ENCODE peak calls at places on chromosomes 7 and 10, in ten cellular contexts. One of them, this sample, is unnamed.

GRCh38 chr7:157616931-157617330 is 280.1 kb downstream of the DNAJB6 start:
- DNase-seq in NT2/D1: no peak
- DNase-seq in ovary: no peak
- DNase-seq in activated CD8-positive, alpha-beta T cell treated with anti-CD3 and anti-CD28 coated beads for 36 hours: no peak
- DNase-seq in foreskin melanocyte: no peak
- DNase-seq in foreskin fibroblast: no peak
- DNase-seq in nucleus accumbens: no peak
- DNase-seq in T-helper 9 cell: no peak
- DNase-seq in CD8-positive, alpha-beta memory T cell: no peak
- DNase-seq in NCI-H460: no peak
- DNase-seq in this sample: no peak

GRCh38 chr10:6337382-6337781 is 134.7 kb downstream of the PFKFB3 start:
- DNase-seq in CD8-positive, alpha-beta memory T cell: no peak
- DNase-seq in activated CD8-positive, alpha-beta T cell treated with anti-CD3 and anti-CD28 coated beads for 36 hours: no peak
- DNase-seq in T-helper 9 cell: no peak
- DNase-seq in foreskin fibroblast: no peak
- DNase-seq in ovary: no peak
- DNase-seq in NT2/D1: no peak
- DNase-seq in NCI-H460: no peak
- DNase-seq in foreskin melanocyte: peak
- DNase-seq in nucleus accumbens: no peak
- DNase-seq in this sample: no peak

GRCh38 chr7:51369746-51370145 is 53.1 kb upstream of the COBL start:
- DNase-seq in NCI-H460: no peak
- DNase-seq in T-helper 9 cell: no peak
- DNase-seq in NT2/D1: no peak
- DNase-seq in foreskin fibroblast: no peak
- DNase-seq in nucleus accumbens: no peak
- DNase-seq in activated CD8-positive, alpha-beta T cell treated with anti-CD3 and anti-CD28 coated beads for 36 hours: no peak
- DNase-seq in ovary: no peak
- DNase-seq in foreskin melanocyte: no peak
- DNase-seq in CD8-positive, alpha-beta memory T cell: no peak
- DNase-seq in this sample: no peak

GRCh38 chr10:94747838-94748237 is 14.6 kb upstream of the CYP2C19 start:
- DNase-seq in foreskin melanocyte: no peak
- DNase-seq in ovary: no peak
- DNase-seq in CD8-positive, alpha-beta memory T cell: no peak
- DNase-seq in nucleus accumbens: no peak
- DNase-seq in T-helper 9 cell: no peak
- DNase-seq in NT2/D1: no peak
- DNase-seq in foreskin fibroblast: no peak
- DNase-seq in NCI-H460: no peak
- DNase-seq in activated CD8-positive, alpha-beta T cell treated with anti-CD3 and anti-CD28 coated beads for 36 hours: no peak
- DNase-seq in this sample: no peak

GRCh38 chr10:70669015-70669414 is 3.3 kb upstream of the ADAMTS14 start:
- DNase-seq in foreskin melanocyte: no peak
- DNase-seq in ovary: no peak
- DNase-seq in foreskin fibroblast: no peak
- DNase-seq in activated CD8-positive, alpha-beta T cell treated with anti-CD3 and anti-CD28 coated beads for 36 hours: no peak
- DNase-seq in CD8-positive, alpha-beta memory T cell: no peak
- DNase-seq in NT2/D1: no peak
- DNase-seq in nucleus accumbens: no peak
- DNase-seq in NCI-H460: no peak
- DNase-seq in T-helper 9 cell: no peak
- DNase-seq in this sample: no peak

GRCh38 chr7:45456747-45457146 is 117.4 kb upstream of the ADCY1 start:
- DNase-seq in foreskin melanocyte: no peak
- DNase-seq in T-helper 9 cell: no peak
- DNase-seq in ovary: no peak
- DNase-seq in NT2/D1: no peak
- DNase-seq in NCI-H460: no peak
- DNase-seq in CD8-positive, alpha-beta memory T cell: no peak
- DNase-seq in nucleus accumbens: no peak
- DNase-seq in foreskin fibroblast: peak
- DNase-seq in activated CD8-positive, alpha-beta T cell treated with anti-CD3 and anti-CD28 coated beads for 36 hours: no peak
- DNase-seq in this sample: no peak

GRCh38 chr7:25763461-25763860 is 388.5 kb upstream of the NFE2L3 start:
- DNase-seq in activated CD8-positive, alpha-beta T cell treated with anti-CD3 and anti-CD28 coated beads for 36 hours: no peak
- DNase-seq in foreskin melanocyte: no peak
- DNase-seq in foreskin fibroblast: no peak
- DNase-seq in ovary: no peak
- DNase-seq in NT2/D1: no peak
- DNase-seq in T-helper 9 cell: no peak
- DNase-seq in CD8-positive, alpha-beta memory T cell: no peak
- DNase-seq in nucleus accumbens: no peak
- DNase-seq in NCI-H460: no peak
- DNase-seq in this sample: no peak

GRCh38 chr10:53864850-53865249 is 936.2 kb downstream of the PCDH15 start:
- DNase-seq in NCI-H460: no peak
- DNase-seq in foreskin fibroblast: no peak
- DNase-seq in CD8-positive, alpha-beta memory T cell: no peak
- DNase-seq in nucleus accumbens: no peak
- DNase-seq in activated CD8-positive, alpha-beta T cell treated with anti-CD3 and anti-CD28 coated beads for 36 hours: no peak
- DNase-seq in NT2/D1: no peak
- DNase-seq in foreskin melanocyte: no peak
- DNase-seq in ovary: no peak
- DNase-seq in T-helper 9 cell: no peak
- DNase-seq in this sample: no peak

GRCh38 chr7:80829527-80829926 is 89.3 kb downstream of the SEMA3C start:
- DNase-seq in foreskin melanocyte: no peak
- DNase-seq in T-helper 9 cell: no peak
- DNase-seq in ovary: no peak
- DNase-seq in nucleus accumbens: no peak
- DNase-seq in activated CD8-positive, alpha-beta T cell treated with anti-CD3 and anti-CD28 coated beads for 36 hours: no peak
- DNase-seq in foreskin fibroblast: peak
- DNase-seq in NT2/D1: no peak
- DNase-seq in CD8-positive, alpha-beta memory T cell: no peak
- DNase-seq in NCI-H460: no peak
- DNase-seq in this sample: no peak

GRCh38 chr10:38054361-38054797 is 39.8 kb upstream of the ZNF37A start:
- DNase-seq in activated CD8-positive, alpha-beta T cell treated with anti-CD3 and anti-CD28 coated beads for 36 hours: no peak
- DNase-seq in nucleus accumbens: no peak
- DNase-seq in foreskin fibroblast: peak
- DNase-seq in foreskin melanocyte: no peak
- DNase-seq in CD8-positive, alpha-beta memory T cell: no peak
- DNase-seq in ovary: no peak
- DNase-seq in NCI-H460: no peak
- DNase-seq in NT2/D1: no peak
- DNase-seq in T-helper 9 cell: no peak
- DNase-seq in this sample: peak

GRCh38 chr7:33793616-33794015 is 111.7 kb upstream of the BMPER start:
- DNase-seq in CD8-positive, alpha-beta memory T cell: no peak
- DNase-seq in NT2/D1: no peak
- DNase-seq in nucleus accumbens: no peak
- DNase-seq in activated CD8-positive, alpha-beta T cell treated with anti-CD3 and anti-CD28 coated beads for 36 hours: no peak
- DNase-seq in ovary: no peak
- DNase-seq in T-helper 9 cell: no peak
- DNase-seq in foreskin melanocyte: no peak
- DNase-seq in foreskin fibroblast: no peak
- DNase-seq in NCI-H460: no peak
- DNase-seq in this sample: no peak

GRCh38 chr7:49692516-49692915 is 80.9 kb upstream of the VWC2 start:
- DNase-seq in T-helper 9 cell: no peak
- DNase-seq in foreskin fibroblast: no peak
- DNase-seq in nucleus accumbens: no peak
- DNase-seq in CD8-positive, alpha-beta memory T cell: no peak
- DNase-seq in activated CD8-positive, alpha-beta T cell treated with anti-CD3 and anti-CD28 coated beads for 36 hours: no peak
- DNase-seq in NCI-H460: no peak
- DNase-seq in ovary: no peak
- DNase-seq in foreskin melanocyte: no peak
- DNase-seq in NT2/D1: no peak
- DNase-seq in this sample: no peak

GRCh38 chr7:96479015-96479645 is 157.2 kb upstream of the SLC25A13 start:
- DNase-seq in T-helper 9 cell: no peak
- DNase-seq in CD8-positive, alpha-beta memory T cell: no peak
- DNase-seq in NCI-H460: no peak
- DNase-seq in foreskin melanocyte: no peak
- DNase-seq in NT2/D1: no peak
- DNase-seq in ovary: no peak
- DNase-seq in foreskin fibroblast: no peak
- DNase-seq in nucleus accumbens: no peak
- DNase-seq in activated CD8-positive, alpha-beta T cell treated with anti-CD3 and anti-CD28 coated beads for 36 hours: peak
- DNase-seq in this sample: no peak

GRCh38 chr10:48526371-48526821 is 78.5 kb downstream of the ARHGAP22 start:
- DNase-seq in foreskin fibroblast: peak
- DNase-seq in T-helper 9 cell: no peak
- DNase-seq in CD8-positive, alpha-beta memory T cell: no peak
- DNase-seq in NCI-H460: no peak
- DNase-seq in nucleus accumbens: no peak
- DNase-seq in ovary: no peak
- DNase-seq in activated CD8-positive, alpha-beta T cell treated with anti-CD3 and anti-CD28 coated beads for 36 hours: no peak
- DNase-seq in foreskin melanocyte: peak
- DNase-seq in NT2/D1: no peak
- DNase-seq in this sample: peak

GRCh38 chr7:51187941-51188340 is 128.7 kb downstream of the COBL start:
- DNase-seq in NT2/D1: peak
- DNase-seq in NCI-H460: no peak
- DNase-seq in nucleus accumbens: peak
- DNase-seq in foreskin melanocyte: no peak
- DNase-seq in CD8-positive, alpha-beta memory T cell: no peak
- DNase-seq in foreskin fibroblast: no peak
- DNase-seq in T-helper 9 cell: no peak
- DNase-seq in activated CD8-positive, alpha-beta T cell treated with anti-CD3 and anti-CD28 coated beads for 36 hours: no peak
- DNase-seq in ovary: peak
- DNase-seq in this sample: no peak

GRCh38 chr10:52420656-52421055 is 106.6 kb downstream of the DKK1 start:
- DNase-seq in CD8-positive, alpha-beta memory T cell: no peak
- DNase-seq in NT2/D1: no peak
- DNase-seq in foreskin fibroblast: no peak
- DNase-seq in ovary: no peak
- DNase-seq in foreskin melanocyte: no peak
- DNase-seq in nucleus accumbens: no peak
- DNase-seq in activated CD8-positive, alpha-beta T cell treated with anti-CD3 and anti-CD28 coated beads for 36 hours: no peak
- DNase-seq in T-helper 9 cell: no peak
- DNase-seq in NCI-H460: no peak
- DNase-seq in this sample: no peak

GRCh38 chr10:100912013-100912608 is 652 bp upstream of the SLF2 start:
- DNase-seq in CD8-positive, alpha-beta memory T cell: no peak
- DNase-seq in foreskin fibroblast: peak
- DNase-seq in activated CD8-positive, alpha-beta T cell treated with anti-CD3 and anti-CD28 coated beads for 36 hours: no peak
- DNase-seq in ovary: no peak
- DNase-seq in nucleus accumbens: peak
- DNase-seq in NT2/D1: no peak
- DNase-seq in NCI-H460: peak
- DNase-seq in T-helper 9 cell: no peak
- DNase-seq in foreskin melanocyte: no peak
- DNase-seq in this sample: no peak

GRCh38 chr10:114573330-114574045 is 84.6 kb downstream of the ABLIM1 start:
- DNase-seq in nucleus accumbens: no peak
- DNase-seq in foreskin fibroblast: no peak
- DNase-seq in NT2/D1: no peak
- DNase-seq in ovary: no peak
- DNase-seq in CD8-positive, alpha-beta memory T cell: no peak
- DNase-seq in T-helper 9 cell: no peak
- DNase-seq in activated CD8-positive, alpha-beta T cell treated with anti-CD3 and anti-CD28 coated beads for 36 hours: no peak
- DNase-seq in foreskin melanocyte: no peak
- DNase-seq in NCI-H460: no peak
- DNase-seq in this sample: no peak

GRCh38 chr7:55515569-55516279 is 56.6 kb downstream of the VOPP1 start:
- DNase-seq in NT2/D1: no peak
- DNase-seq in foreskin melanocyte: no peak
- DNase-seq in NCI-H460: no peak
- DNase-seq in activated CD8-positive, alpha-beta T cell treated with anti-CD3 and anti-CD28 coated beads for 36 hours: no peak
- DNase-seq in ovary: no peak
- DNase-seq in foreskin fibroblast: no peak
- DNase-seq in T-helper 9 cell: no peak
- DNase-seq in CD8-positive, alpha-beta memory T cell: no peak
- DNase-seq in nucleus accumbens: no peak
- DNase-seq in this sample: no peak

GRCh38 chr7:142420554-142421362 is 162.9 kb upstream of the PRSS58 start:
- DNase-seq in foreskin fibroblast: peak
- DNase-seq in NCI-H460: no peak
- DNase-seq in NT2/D1: no peak
- DNase-seq in CD8-positive, alpha-beta memory T cell: no peak
- DNase-seq in foreskin melanocyte: no peak
- DNase-seq in T-helper 9 cell: no peak
- DNase-seq in ovary: no peak
- DNase-seq in nucleus accumbens: no peak
- DNase-seq in activated CD8-positive, alpha-beta T cell treated with anti-CD3 and anti-CD28 coated beads for 36 hours: peak
- DNase-seq in this sample: no peak

GRCh38 chr10:17092216-17092944 is 37.2 kb downstream of the CUBN start:
- DNase-seq in nucleus accumbens: no peak
- DNase-seq in T-helper 9 cell: no peak
- DNase-seq in activated CD8-positive, alpha-beta T cell treated with anti-CD3 and anti-CD28 coated beads for 36 hours: peak
- DNase-seq in NT2/D1: no peak
- DNase-seq in NCI-H460: no peak
- DNase-seq in ovary: no peak
- DNase-seq in foreskin melanocyte: no peak
- DNase-seq in CD8-positive, alpha-beta memory T cell: no peak
- DNase-seq in foreskin fibroblast: no peak
- DNase-seq in this sample: no peak

This sample was measured in fibroblast of gingiva.